ENCODE peak calls at places on chromosomes 2 and 18, in four cellular contexts. X, U, L and I are unnamed samples.

GRCh38 chr2:149062531-149062930 is 24.0 kb downstream of the LYPD6B start:
- DNase-seq in X (no peak), U (no peak), L (no peak), I (no peak)

GRCh38 chr2:55869637-55870325 is 53.8 kb downstream of the EFEMP1 start:
- DNase-seq in X (no peak), U (no peak), L (no peak), I (no peak)

GRCh38 chr2:180706694-180707093 is 273.7 kb upstream of the UBE2E3 start:
- DNase-seq in X (no peak), U (no peak), L (no peak), I (no peak)

GRCh38 chr2:226608393-226608955 is 191.1 kb downstream of the IRS1 start:
- DNase-seq in X (no peak), U (no peak), L (no peak), I (no peak)

GRCh38 chr2:72012886-72013574 is 134.6 kb downstream of the CYP26B1 start:
- DNase-seq in X (no peak), U (peak), L (no peak), I (no peak)

GRCh38 chr2:149004836-149005235 is 33.7 kb upstream of the LYPD6B start:
- DNase-seq in X (no peak), U (no peak), L (no peak), I (no peak)

GRCh38 chr2:130391872-130392670 is 36.2 kb downstream of the PTPN18 start:
- DNase-seq in X (peak), U (peak), L (no peak), I (no peak)

GRCh38 chr2:39587641-39588040 is 78.1 kb upstream of the TMEM178A start:
- DNase-seq in X (no peak), U (no peak), L (no peak), I (no peak)

GRCh38 chr18:6397931-6398566 is 16.7 kb downstream of the L3MBTL4 start:
- DNase-seq in X (no peak), U (no peak), L (no peak), I (no peak)

GRCh38 chr18:9779630-9780029 is 71.5 kb downstream of the RAB31 start:
- DNase-seq in X (peak), U (no peak), L (no peak), I (no peak)

GRCh38 chr2:127482031-127482430 is 44.3 kb downstream of the IWS1 start:
- DNase-seq in X (no peak), U (no peak), L (no peak), I (no peak)

GRCh38 chr2:127485051-127485693 is 41.1 kb downstream of the IWS1 start:
- DNase-seq in X (no peak), U (no peak), L (no peak), I (no peak)

GRCh38 chr2:127475788-127476187 is 50.5 kb downstream of the IWS1 start:
- DNase-seq in X (no peak), U (no peak), L (no peak), I (no peak)

GRCh38 chr2:127479219-127479825 is 47.0 kb downstream of the IWS1 start:
- DNase-seq in X (peak), U (peak), L (peak), I (peak)

DNA sequence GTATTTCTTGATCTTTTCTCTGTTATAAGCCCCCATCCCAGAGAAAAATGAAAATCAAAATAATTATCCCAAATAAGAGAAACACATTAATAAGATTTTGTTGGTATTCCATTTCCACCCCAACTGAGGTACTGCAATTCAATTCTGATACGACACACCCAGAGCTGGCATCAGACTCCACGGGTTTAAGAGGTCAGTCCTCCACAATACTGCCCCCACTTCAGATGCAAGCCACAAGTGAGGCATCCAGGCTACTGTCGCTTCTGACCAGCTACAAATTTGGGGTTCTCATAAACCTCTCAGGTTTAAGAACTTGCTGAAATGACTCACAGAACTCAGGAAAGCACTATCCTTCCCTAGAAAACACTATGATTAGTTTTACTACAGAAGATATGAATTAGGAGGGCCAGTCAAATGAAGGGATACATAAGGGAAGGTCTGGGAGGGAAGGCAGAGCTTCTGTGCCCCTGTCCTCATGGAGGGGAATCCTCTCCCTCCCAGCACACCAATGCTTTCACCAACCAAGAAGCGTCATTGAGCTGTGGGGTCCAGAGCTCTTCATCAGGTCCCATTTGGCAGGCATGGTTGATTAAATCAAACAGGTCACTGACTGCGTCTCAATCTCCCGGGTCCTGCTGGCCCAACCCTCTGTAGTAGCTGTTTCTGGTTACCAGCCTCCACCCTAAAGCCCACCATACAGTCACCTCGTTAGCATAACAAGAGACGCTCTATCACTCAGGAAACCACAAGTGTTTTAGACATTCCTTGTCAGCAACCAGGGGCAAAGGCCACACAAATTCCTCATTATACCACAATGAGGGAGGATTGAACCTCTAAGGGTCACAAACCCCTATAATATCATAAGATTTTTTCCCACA is 46.2 kb downstream of the IWS1 start:
- DNase-seq in X (no peak), U (no peak), L (no peak), I (no peak)
- TF ChIP-seq ELF1 in X (no peak), U (no peak), L (no peak), I (no peak)

DNA sequence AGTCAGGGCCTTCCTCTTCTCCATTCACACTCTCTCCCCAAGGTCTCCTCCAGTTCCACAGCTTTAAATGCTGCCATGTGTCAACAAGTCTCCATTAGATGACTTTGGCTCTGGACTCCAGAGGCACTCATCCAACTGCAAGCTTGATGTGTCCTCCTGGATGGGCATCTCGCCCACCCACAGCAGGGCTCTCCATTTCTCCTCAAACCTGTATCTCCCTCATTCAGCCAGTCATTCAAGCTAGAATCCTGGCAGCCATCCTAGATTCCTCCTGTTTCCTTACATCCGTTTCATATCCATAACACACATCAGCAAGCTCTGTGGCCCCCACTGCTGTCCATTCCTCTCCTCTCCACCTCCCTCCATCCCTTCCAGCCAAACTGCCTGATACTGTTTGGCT is 88.4 kb upstream of the AFF3 start:
- DNase-seq in X (no peak), U (no peak), L (no peak), I (no peak)
- TF ChIP-seq CTCF in X (no peak), U (no peak), L (no peak), I (no peak)

GRCh38 chr2:164671664-164672396 is 50.5 kb upstream of the GRB14 start:
- DNase-seq in X (no peak), U (no peak), L (no peak), I (no peak)
- TF ChIP-seq ELF1 in X (no peak), U (no peak), L (no peak), I (no peak)

GRCh38 chr2:207042841-207043240 is 103.5 kb downstream of the CPO start:
- DNase-seq in X (no peak), U (no peak), L (no peak), I (no peak)

GRCh38 chr2:207041279-207041678 is 102.0 kb downstream of the CPO start:
- DNase-seq in X (no peak), U (no peak), L (no peak), I (no peak)

GRCh38 chr2:207040606-207041173 is 101.4 kb downstream of the CPO start:
- DNase-seq in X (no peak), U (no peak), L (no peak), I (no peak)

GRCh38 chr2:207041753-207042152 is 102.4 kb downstream of the CPO start:
- DNase-seq in X (no peak), U (no peak), L (no peak), I (no peak)

DNA sequence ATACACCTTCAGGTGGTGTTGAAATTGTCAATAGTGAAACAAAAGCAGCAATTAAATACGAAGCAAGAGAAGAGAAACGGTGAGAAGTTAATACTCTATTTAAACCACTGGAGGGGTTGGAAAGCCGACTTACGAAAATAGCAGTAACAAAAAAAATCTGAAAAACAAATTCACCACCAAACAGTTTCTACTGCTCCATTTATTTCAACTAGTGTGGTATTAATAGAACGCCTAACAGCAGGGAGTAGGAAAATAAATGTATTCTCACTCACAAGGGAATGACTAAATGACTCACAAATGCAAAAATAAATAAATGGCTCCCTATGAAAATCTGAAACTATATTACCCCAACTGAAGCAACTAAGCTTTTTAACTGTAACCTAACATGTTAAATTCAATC is 102.8 kb downstream of the CPO start:
- DNase-seq in X (no peak), U (no peak), L (no peak), I (no peak)
- TF ChIP-seq CTCF in X (no peak), U (no peak), L (no peak), I (no peak)

GRCh38 chr2:59184281-59185020 is 943.3 kb upstream of the FANCL start:
- DNase-seq in X (no peak), U (no peak), L (no peak), I (no peak)
- TF ChIP-seq ELF1 in X (no peak), U (no peak), L (no peak), I (no peak)

GRCh38 chr2:81647715-81648114 is 1343.2 kb upstream of the LRRTM1 start:
- DNase-seq in X (no peak), U (no peak), L (no peak), I (no peak)

GRCh38 chr2:81645750-81646301 is 1341.3 kb upstream of the LRRTM1 start:
- DNase-seq in X (no peak), U (no peak), L (no peak), I (no peak)

GRCh38 chr2:81648370-81648769 is 1343.8 kb upstream of the LRRTM1 start:
- DNase-seq in X (no peak), U (no peak), L (no peak), I (no peak)

GRCh38 chr2:81650048-81650971 is 1345.8 kb upstream of the LRRTM1 start:
- DNase-seq in X (no peak), U (no peak), L (no peak), I (peak)
- TF ChIP-seq CTCF in X (no peak), U (peak), L (no peak), I (peak)

GRCh38 chr2:126787278-126787677 is 111.4 kb upstream of the TEX51 start:
- DNase-seq in X (no peak), U (no peak), L (no peak), I (no peak)
- TF ChIP-seq ELF1 in X (no peak), U (no peak), L (no peak), I (no peak)

GRCh38 chr2:9690716-9691498 is 60.1 kb upstream of the YWHAQ start:
- DNase-seq in X (no peak), U (peak), L (no peak), I (no peak)
- TF ChIP-seq CTCF in X (peak), U (no peak), L (peak), I (no peak)

DNA sequence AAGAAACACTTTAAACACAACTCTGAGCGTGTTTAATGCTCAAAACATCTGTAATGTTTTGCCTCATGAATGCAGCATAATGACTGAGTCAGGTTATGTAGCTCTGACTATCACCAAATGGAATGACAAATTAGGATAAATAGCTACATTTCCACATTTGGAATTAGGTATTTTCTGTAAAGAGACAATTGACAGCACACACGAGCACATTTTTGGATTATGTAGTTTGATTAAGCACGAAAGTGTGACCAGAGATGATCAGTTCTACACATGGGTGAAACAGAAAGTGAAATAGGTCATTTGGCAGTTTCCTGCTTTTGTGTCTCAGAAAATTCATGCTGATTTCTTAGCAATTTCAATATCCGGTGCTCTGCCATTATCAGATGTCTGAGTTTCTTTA is 29.0 kb downstream of the LPIN1 start:
- DNase-seq in X (no peak), U (no peak), L (no peak), I (no peak)
- TF ChIP-seq ELF1 in X (no peak), U (no peak), L (no peak), I (no peak)

DNA sequence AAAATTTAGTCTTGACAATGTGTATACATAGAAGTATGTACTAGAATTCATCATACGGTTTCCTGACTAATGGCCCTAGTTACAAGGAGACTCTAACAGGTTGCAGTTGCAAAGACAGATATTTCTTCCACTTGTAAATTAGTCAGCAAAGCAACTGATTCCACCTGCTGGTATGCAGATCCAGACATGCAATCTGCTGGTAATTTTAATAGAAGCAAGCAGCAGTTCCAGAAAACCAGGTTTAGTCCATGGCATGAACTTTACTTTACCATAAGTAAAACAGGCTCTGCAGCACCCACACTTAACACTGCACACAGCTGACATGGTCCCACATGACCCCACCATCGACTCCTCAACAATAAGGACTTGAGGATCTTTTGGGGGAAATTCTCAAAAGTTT is 110.9 kb upstream of the SP3 start:
- DNase-seq in X (no peak), U (no peak), L (no peak), I (no peak)
- TF ChIP-seq CTCF in X (no peak), U (no peak), L (no peak), I (no peak)